ENCODE peak calls at places on chromosomes 11 and 22, in four cellular contexts. L is IMR-90, F is A549, O is K562. G is an unnamed sample.

GRCh38 chr11:14644396-14645246 is 1.0 kb downstream of the PDE3B start:
- DNase-seq in O (peak), F (peak), L (no peak), G (peak)

GRCh38 chr22:36294801-36295200 is 41.9 kb downstream of the APOL1 start:
- DNase-seq in F (no peak), O (no peak), L (no peak), G (no peak)

GRCh38 chr22:32020117-32020516 is 22.9 kb upstream of the SLC5A1 start:
- DNase-seq in F (peak), O (no peak), L (peak), G (peak)

GRCh38 chr11:60310407-60310998 is 16.6 kb upstream of the MS4A6E start:
- DNase-seq in F (no peak), O (no peak), L (no peak), G (no peak)

GRCh38 chr11:113317297-113317696 is 2.9 kb downstream of the TTC12 start:
- DNase-seq in L (no peak), O (no peak), F (no peak), G (no peak)

GRCh38 chr11:38543311-38543710 is 1945.3 kb upstream of the RAG2 start:
- DNase-seq in L (peak), O (no peak), F (no peak), G (no peak)

GRCh38 chr22:41369089-41369745 is 12.5 kb upstream of the TEF start:
- DNase-seq in O (no peak), L (no peak), F (no peak), G (no peak)

GRCh38 chr22:25176175-25176574 is 23.5 kb upstream of the CRYBB3 start:
- DNase-seq in L (no peak), O (no peak), F (no peak), G (no peak)

GRCh38 chr11:59765068-59765770 is 10.0 kb downstream of the STX3 start:
- DNase-seq in L (no peak), O (no peak), F (no peak), G (no peak)

GRCh38 chr11:110524227-110524626 is 94.5 kb downstream of the FDX1 start:
- DNase-seq in L (peak), F (peak), O (no peak), G (no peak)

GRCh38 chr22:23557467-23557866 is 22.6 kb downstream of the IGLL1 start:
- DNase-seq in F (no peak), O (no peak), L (no peak), G (no peak)

GRCh38 chr22:50530280-50530856 is 556 bp upstream of the TYMP start:
- DNase-seq in L (peak), O (no peak), F (peak), G (peak)

GRCh38 chr11:77093987-77094840 is 8.4 kb upstream of the OMP start:
- DNase-seq in F (no peak), O (no peak), L (no peak), G (no peak)

GRCh38 chr11:101363706-101364275 is 220.0 kb downstream of the TRPC6 start:
- DNase-seq in L (no peak), F (no peak), O (no peak), G (no peak)

GRCh38 chr11:121437018-121437685 is 15.0 kb upstream of the SORL1 start:
- DNase-seq in O (no peak), L (peak), F (no peak), G (no peak)

GRCh38 chr11:47923667-47924066 is 56.7 kb upstream of the PTPRJ start:
- DNase-seq in O (no peak), L (peak), F (no peak), G (no peak)

GRCh38 chr22:38873469-38874411 is 1.7 kb upstream of the CBX6 start:
- DNase-seq in F (no peak), L (no peak), O (peak), G (no peak)

GRCh38 chr11:97537407-97538150 is 1147.8 kb downstream of the JRKL start:
- DNase-seq in F (no peak), L (no peak), O (no peak), G (no peak)

GRCh38 chr11:8368772-8369171 is 105.1 kb upstream of the LMO1 start:
- DNase-seq in O (no peak), F (no peak), L (no peak), G (no peak)

GRCh38 chr22:36775589-36775965 is 342 bp downstream of the IFT27 start:
- DNase-seq in O (no peak), F (no peak), L (peak), G (no peak)

GRCh38 chr22:37318255-37319109 is 36.2 kb downstream of the CYTH4 start:
- DNase-seq in L (no peak), O (no peak), F (no peak), G (no peak)

GRCh38 chr22:46380069-46380468 is 44.6 kb downstream of the TRMU start:
- DNase-seq in L (no peak), O (no peak), F (no peak), G (no peak)

GRCh38 chr11:111938687-111939160 is 1.6 kb downstream of the DIXDC1 start:
- DNase-seq in O (peak), L (peak), F (no peak), G (peak)

GRCh38 chr11:61844909-61845565 is 16.9 kb downstream of the FADS2 start:
- DNase-seq in L (no peak), O (no peak), F (no peak), G (no peak)
- TF ChIP-seq MAZ in L (no peak), O (no peak), F (no peak), G (no peak)

GRCh38 chr11:27701262-27702105 is 1.2 kb upstream of the BDNF start:
- DNase-seq in O (peak), F (peak), L (peak), G (no peak)
- TF ChIP-seq RFX5 in O (no peak), F (no peak), L (no peak), G (no peak)

GRCh38 chr11:86571273-86571948 is 101.0 kb downstream of the ME3 start:
- DNase-seq in F (peak), L (no peak), O (peak), G (peak)
- TF ChIP-seq MAZ in F (no peak), L (no peak), O (no peak), G (no peak)

DNA sequence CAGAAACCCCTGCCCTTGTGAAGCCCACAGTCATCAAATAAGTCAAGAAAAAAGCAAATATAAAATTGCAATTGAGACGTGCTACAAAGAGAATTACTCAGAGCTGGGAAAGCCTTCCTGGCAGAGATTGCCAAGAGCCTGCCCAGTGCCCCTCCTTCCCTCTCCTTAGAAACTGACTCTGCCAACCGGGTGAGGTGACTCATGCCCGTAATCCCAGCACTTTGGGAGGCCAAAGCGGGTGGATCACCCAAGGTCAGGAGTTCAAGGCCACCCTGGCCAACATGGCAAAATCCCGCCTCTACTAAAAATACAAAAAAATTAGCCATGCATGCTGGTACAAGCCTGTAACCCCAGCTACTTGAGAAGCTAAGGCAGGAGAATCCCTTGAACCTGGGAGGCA is 76.0 kb upstream of the RTL6 start:
- DNase-seq in O (no peak), L (peak), F (peak), G (no peak)
- TF ChIP-seq RFX5 in O (no peak), L (no peak), F (no peak), G (no peak)

GRCh38 chr11:33737362-33737821 is 1.2 kb upstream of the CD59 start:
- DNase-seq in O (peak), L (no peak), F (no peak), G (no peak)

GRCh38 chr11:33741806-33742205 is 5.6 kb upstream of the CD59 start:
- DNase-seq in F (no peak), O (no peak), L (no peak), G (no peak)

GRCh38 chr11:33742249-33742851 is 6.1 kb upstream of the CD59 start:
- DNase-seq in L (no peak), O (no peak), F (no peak), G (no peak)

GRCh38 chr11:33747969-33748368 is 11.7 kb upstream of the CD59 start:
- DNase-seq in L (peak), O (no peak), F (no peak), G (no peak)

GRCh38 chr11:33743291-33743690 is 7.1 kb upstream of the CD59 start:
- DNase-seq in F (no peak), L (no peak), O (no peak), G (no peak)
- TF ChIP-seq MAZ in F (no peak), L (no peak), O (no peak), G (no peak)

DNA sequence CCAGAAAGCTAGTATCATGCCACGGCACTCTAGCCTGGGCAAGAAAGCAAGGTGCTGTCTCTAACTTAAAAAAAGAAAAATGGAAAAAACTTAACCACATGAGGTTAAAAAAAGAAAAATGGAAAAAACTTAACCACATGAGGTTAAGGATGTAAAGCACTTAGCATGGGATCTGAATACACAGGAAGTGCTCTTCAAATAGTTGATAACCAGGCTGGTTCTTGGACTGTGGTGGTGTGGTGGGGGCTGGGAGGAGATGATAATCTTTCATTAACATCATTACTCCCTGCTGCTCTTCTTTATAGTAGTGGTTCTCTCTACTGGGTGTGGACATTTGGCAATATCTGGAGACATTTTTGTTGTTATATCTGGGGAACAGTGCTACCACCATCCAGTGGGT is 88.4 kb downstream of the TTC17 start:
- DNase-seq in L (no peak), O (no peak), F (no peak), G (no peak)
- TF ChIP-seq RFX5 in L (no peak), O (no peak), F (no peak), G (no peak)

G was measured in HepG2.